ENCODE peak calls at places on chromosomes 4 and X, in ten cellular contexts. R is A549, P is left lung, O is AG04449, H is hepatocyte, V is cardiac fibroblast, Q is tibial nerve, U is osteocyte, S is PC-9, J is fibroblast of the aortic adventitia. K is an unnamed sample.
A peak's percentile ranks its signal among the peaks of the same experiment; 100 is the strongest.

GRCh38 chr4:78057135-78057599 is at the start of gene FRAS1:
- DNase-seq in R (peak; percentile 20), P (no peak), O (no peak), H (peak; percentile 79), V (peak; percentile 50), Q (no peak), U (no peak), S (peak; percentile 29), J (no peak), K (peak; percentile 80)

GRCh38 chr4:177879851-177880250 is 437.6 kb upstream of the AGA start:
- DNase-seq in R (peak; percentile 2), P (no peak), O (no peak), H (no peak), V (no peak), Q (no peak), U (no peak), S (peak; percentile 5), J (no peak), K (no peak)

GRCh38 chr4:107034982-107035710 is 967 bp downstream of the DKK2 start:
- DNase-seq in R (no peak), P (no peak), O (no peak), H (peak; percentile 53), V (peak; percentile 11), Q (peak; percentile 13), U (peak; percentile 85), S (no peak), J (peak; percentile 12), K (peak; percentile 72)

GRCh38 chrX:37291924-37292323 is 57.2 kb upstream of the PRRG1 start:
- DNase-seq in R (no peak), P (no peak), O (no peak), H (no peak), V (no peak), Q (no peak), U (no peak), S (no peak), J (no peak), K (no peak)

GRCh38 chrX:47807548-47807947 is 29.2 kb upstream of the ZNF81 start:
- DNase-seq in R (no peak), P (no peak), O (no peak), H (no peak), V (no peak), Q (no peak), U (no peak), S (no peak), J (no peak), K (no peak)

GRCh38 chrX:153778151-153778551 is 2.7 kb upstream of the SRPK3 start:
- DNase-seq in R (no peak), P (no peak), O (no peak), H (no peak), V (no peak), Q (no peak), U (no peak), S (no peak), J (no peak), K (no peak)

GRCh38 chrX:108001218-108001814 is 19.1 kb upstream of the TEX13B start:
- DNase-seq in R (peak; percentile 70), P (no peak), O (no peak), H (peak; percentile 51), V (peak; percentile 67), Q (no peak), U (no peak), S (peak; percentile 46), J (peak; percentile 41), K (no peak)

GRCh38 chrX:72201836-72202536 is 20.4 kb downstream of the PIN4 start:
- DNase-seq in R (peak; percentile 68), P (no peak), O (peak; percentile 12), H (no peak), V (peak; percentile 73), Q (no peak), U (no peak), S (peak; percentile 2), J (peak; percentile 78), K (no peak)

GRCh38 chr4:74456056-74456744 is 11.3 kb downstream of the AREG start:
- DNase-seq in R (peak; percentile 48), P (no peak), O (no peak), H (no peak), V (peak; percentile 50), Q (no peak), U (no peak), S (no peak), J (no peak), K (no peak)

GRCh38 chr4:174224550-174224949 is 58.9 kb downstream of the FBXO8 start:
- DNase-seq in R (no peak), P (no peak), O (no peak), H (no peak), V (no peak), Q (no peak), U (no peak), S (no peak), J (no peak), K (no peak)

GRCh38 chr4:101655847-101656246 is 134.7 kb upstream of the BANK1 start:
- DNase-seq in R (no peak), P (no peak), O (no peak), H (no peak), V (no peak), Q (no peak), U (no peak), S (no peak), J (no peak), K (no peak)

GRCh38 chr4:156103306-156103705 is 149.6 kb upstream of the CTSO start:
- DNase-seq in R (no peak), P (no peak), O (no peak), H (no peak), V (peak; percentile 13), Q (no peak), U (no peak), S (no peak), J (peak; percentile 3), K (no peak)

GRCh38 chr4:148412460-148412859 is 29.8 kb downstream of the NR3C2 start:
- DNase-seq in R (no peak), P (no peak), O (no peak), H (no peak), V (no peak), Q (no peak), U (no peak), S (no peak), J (no peak), K (no peak)

GRCh38 chr4:84924439-84924838 is 42.1 kb downstream of the WDFY3 start:
- DNase-seq in R (no peak), P (no peak), O (no peak), H (no peak), V (no peak), Q (no peak), U (no peak), S (no peak), J (no peak), K (no peak)

GRCh38 chrX:5957506-5957905 is 271.2 kb downstream of the NLGN4X start:
- DNase-seq in R (no peak), P (no peak), O (no peak), H (no peak), V (peak; percentile 49), Q (no peak), U (no peak), S (no peak), J (no peak), K (no peak)

GRCh38 chr4:189090174-189090814 is 850.4 kb upstream of the FRG1 start:
- DNase-seq in R (peak; percentile 30), P (no peak), O (no peak), H (peak; percentile 13), V (peak; percentile 1), Q (no peak), U (no peak), S (no peak), J (no peak), K (no peak)

GRCh38 chrX:56766554-56767412 is 37.7 kb downstream of the NBDY start:
- DNase-seq in R (no peak), P (peak; percentile 32), O (no peak), H (no peak), V (peak; percentile 60), Q (no peak), U (peak; percentile 42), S (no peak), J (peak; percentile 45), K (peak; percentile 29)

GRCh38 chrX:9729161-9729885 is 36.3 kb downstream of the GPR143 start:
- DNase-seq in R (no peak), P (no peak), O (no peak), H (no peak), V (no peak), Q (no peak), U (no peak), S (no peak), J (no peak), K (no peak)

GRCh38 chrX:30635630-30636029 is 17.6 kb upstream of the GK start:
- DNase-seq in R (no peak), P (no peak), O (no peak), H (no peak), V (peak; percentile 24), Q (no peak), U (no peak), S (no peak), J (peak; percentile 33), K (no peak)
- TF ChIP-seq CTCF in R (peak; percentile 40), P (no peak), O (peak; percentile 9), H (peak; percentile 33), V (peak; percentile 41), Q (no peak), U (peak; percentile 58), S (peak; percentile 59), J (peak; percentile 31), K (peak; percentile 66)

DNA sequence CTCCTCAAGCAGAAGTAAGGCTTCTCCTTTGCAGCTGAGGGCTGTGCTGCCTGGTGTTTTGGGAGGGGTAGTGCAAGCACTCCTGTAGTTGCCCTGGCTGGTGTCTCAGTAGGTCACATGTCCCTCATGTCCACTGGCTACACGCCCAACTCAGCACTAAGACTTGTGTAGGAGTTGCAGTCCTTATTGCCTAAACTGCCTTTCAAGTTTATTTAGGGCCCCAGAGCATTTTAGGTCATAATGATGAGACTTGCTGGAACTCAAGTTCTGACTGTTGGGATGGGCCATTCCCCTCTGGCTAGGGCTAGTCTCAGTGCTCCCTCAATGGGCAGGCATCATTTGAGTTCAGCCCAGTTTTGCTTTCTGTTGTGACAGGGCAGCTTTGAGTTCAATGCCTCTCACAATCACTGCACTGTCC is 44.1 kb downstream of the PPM1K start:
- DNase-seq in R (no peak), P (peak; percentile 73), O (no peak), H (no peak), V (peak; percentile 17), Q (no peak), U (no peak), S (no peak), J (no peak), K (no peak)
- TF ChIP-seq CTCF in R (no peak), P (no peak), O (no peak), H (no peak), V (no peak), Q (no peak), U (no peak), S (no peak), J (no peak), K (no peak)

DNA sequence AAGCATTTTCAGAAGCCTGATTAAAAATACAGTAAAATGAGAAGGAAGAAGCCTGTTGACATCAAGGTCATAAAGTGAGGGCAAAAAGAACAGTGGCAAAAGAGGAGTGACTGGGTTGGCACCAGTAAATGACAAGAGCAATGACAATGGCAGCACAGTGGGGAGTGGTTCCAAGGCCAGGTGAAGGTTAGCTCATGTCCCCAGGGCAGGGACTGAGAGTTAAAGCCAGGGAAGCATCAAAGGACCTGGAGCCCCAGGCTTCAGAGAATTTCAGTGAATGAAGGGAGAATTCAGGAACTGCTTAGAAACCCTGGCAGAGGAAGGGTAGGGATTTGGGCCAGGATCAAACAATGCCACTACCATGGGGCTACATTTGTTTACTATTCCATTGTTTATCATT is 8.8 kb upstream of the PIGA start:
- DNase-seq in R (no peak), P (no peak), O (no peak), H (no peak), V (no peak), Q (no peak), U (no peak), S (no peak), J (no peak), K (no peak)
- TF ChIP-seq CTCF in R (no peak), P (no peak), O (no peak), H (no peak), V (no peak), Q (no peak), U (no peak), S (no peak), J (no peak), K (no peak)

GRCh38 chr4:56843421-56843899 is 22.0 kb upstream of the SPINK2 start:
- DNase-seq in R (no peak), P (no peak), O (no peak), H (peak; percentile 28), V (peak; percentile 59), Q (no peak), U (no peak), S (no peak), J (no peak), K (no peak)
- TF ChIP-seq CTCF in R (no peak), P (no peak), O (no peak), H (peak; percentile 5), V (no peak), Q (no peak), U (no peak), S (no peak), J (no peak), K (no peak)